ENCODE peak calls at places on chromosome 15, in five cellular contexts. X, L, G, N and Y are unnamed samples.

GRCh38 chr15:65044724-65045481 is at the start of gene SLC51B:
- DNase-seq in L (no peak), N (no peak), X (no peak), G (peak; percentile 82), Y (no peak)

GRCh38 chr15:96115642-96116041 is 214.9 kb upstream of the NR2F2 start:
- DNase-seq in X (no peak), L (no peak), N (peak; percentile 55), G (no peak), Y (peak; percentile 45)

GRCh38 chr15:91228391-91228790 is 128.3 kb downstream of the SV2B start:
- DNase-seq in N (no peak), X (no peak), L (no peak), G (no peak), Y (no peak)

GRCh38 chr15:89888214-89888804 is 5.5 kb downstream of the AP3S2 start:
- DNase-seq in L (no peak), X (no peak), N (peak; percentile 76), G (peak; percentile 35), Y (peak; percentile 84)

GRCh38 chr15:67068724-67069400 is 3.5 kb downstream of the SMAD3 start:
- DNase-seq in L (no peak), G (no peak), N (peak; percentile 42), X (no peak), Y (peak; percentile 39)

GRCh38 chr15:73683624-73684536 is at the start of gene CD276:
- DNase-seq in N (peak; percentile 96), L (peak; percentile 58), G (peak; percentile 39), X (peak; percentile 66), Y (peak; percentile 92)

GRCh38 chr15:34729886-34730285 is 24.9 kb downstream of the GJD2 start:
- DNase-seq in N (no peak), G (no peak), L (no peak), X (no peak), Y (no peak)

GRCh38 chr15:96261575-96262034 is 68.9 kb upstream of the NR2F2 start:
- DNase-seq in L (no peak), N (no peak), X (no peak), G (no peak), Y (no peak)

GRCh38 chr15:26628071-26628470 is 144.8 kb downstream of the GABRB3 start:
- DNase-seq in L (no peak), N (no peak), X (no peak), G (peak; percentile 25), Y (no peak)

GRCh38 chr15:96435841-96436240 is 105.3 kb downstream of the NR2F2 start:
- DNase-seq in X (no peak), N (no peak), G (no peak), L (no peak), Y (no peak)

GRCh38 chr15:90062023-90062728 is 40.1 kb downstream of the IDH2 start:
- DNase-seq in X (peak; percentile 71), L (no peak), N (no peak), G (peak; percentile 65), Y (no peak)

GRCh38 chr15:50953302-50953701 is 44.8 kb downstream of the AP4E1 start:
- DNase-seq in X (no peak), N (no peak), L (no peak), G (no peak), Y (peak; percentile 28)

GRCh38 chr15:76930831-76931396 is 635 bp upstream of the RCN2 start:
- DNase-seq in N (no peak), G (no peak), X (no peak), L (no peak), Y (no peak)

GRCh38 chr15:39495871-39496459 is 84.9 kb upstream of the THBS1 start:
- DNase-seq in G (no peak), X (no peak), L (no peak), N (peak; percentile 62), Y (peak; percentile 63)

GRCh38 chr15:87929835-87930234 is 326.7 kb downstream of the NTRK3 start:
- DNase-seq in N (no peak), X (no peak), G (no peak), L (no peak), Y (no peak)

GRCh38 chr15:36370735-36371115 is 208.7 kb upstream of the CDIN1 start:
- DNase-seq in L (no peak), N (peak; percentile 49), X (no peak), G (no peak), Y (peak; percentile 58)

GRCh38 chr15:75620776-75621536 is 4.6 kb downstream of the SNUPN start:
- DNase-seq in G (no peak), X (no peak), L (no peak), N (peak; percentile 88), Y (peak; percentile 54)